ENCODE peak calls at places on chromosome 5, in five cellular contexts. B, X, U, K and G are unnamed samples. For H3K36me3, the result is how much of the 10 kb centered on the place peaks cover.

GRCh38 chr5:179318193-179318955 is 26.9 kb downstream of the ADAMTS2 start:
- DNase-seq in X (peak), K (no peak), U (no peak), B (no peak), G (no peak)

GRCh38 chr5:129410488-129410887 is 49.6 kb upstream of the ADAMTS19 start:
- DNase-seq in X (no peak), B (no peak), U (no peak), K (no peak), G (no peak)

GRCh38 chr5:32542216-32543059 is 42.9 kb upstream of the SUB1 start:
- DNase-seq in X (no peak), K (no peak), U (no peak), B (no peak), G (no peak)

GRCh38 chr5:127307868-127308267 is 17.3 kb downstream of the MEGF10 start:
- DNase-seq in U (no peak), X (no peak), B (no peak), K (no peak), G (no peak)

GRCh38 chr5:92518318-92518913 is 1062.6 kb downstream of the NR2F1-AS1 start:
- DNase-seq in K (peak), B (peak), X (no peak), U (no peak), G (peak)

GRCh38 chr5:112784726-112785125 is 47.0 kb downstream of the APC start:
- DNase-seq in K (no peak), B (no peak), U (no peak), X (no peak), G (no peak)

GRCh38 chr5:68419637-68420452 is 204.3 kb downstream of the PIK3R1 start:
- DNase-seq in K (peak), U (no peak), B (peak), X (no peak), G (peak)

GRCh38 chr5:308672-309271 is 12.7 kb upstream of the AHRR start:
- DNase-seq in K (peak), B (no peak), X (no peak), U (peak), G (peak)

GRCh38 chr5:8135742-8136141 is 266.8 kb downstream of the MTRR start:
- DNase-seq in K (no peak), X (no peak), B (no peak), U (no peak), G (no peak)

GRCh38 chr5:18985397-18985796 is 1002.6 kb downstream of the CDH18 start:
- DNase-seq in K (no peak), U (no peak), B (no peak), X (no peak), G (no peak)

GRCh38 chr5:30849801-30850370 is 343.6 kb upstream of the CDH6 start:
- DNase-seq in U (no peak), X (no peak), K (no peak), B (peak), G (no peak)

GRCh38 chr5:127406326-127407121 is 110.9 kb upstream of the PRRC1 start:
- DNase-seq in B (peak), K (no peak), X (no peak), U (no peak), G (no peak)

GRCh38 chr5:148391422-148391821 is 7.7 kb downstream of the FBXO38 start:
- DNase-seq in K (no peak), U (no peak), X (no peak), B (peak), G (no peak)

GRCh38 chr5:79255786-79256557 is 20.0 kb downstream of the JMY start:
- DNase-seq in X (no peak), K (peak), B (peak), U (no peak), G (no peak)
- TF ChIP-seq CTCF in X (peak), K (peak), B (peak), U (no peak), G (no peak)

GRCh38 chr5:176499273-176499672 is 37.9 kb downstream of the RNF44 start:
- DNase-seq in U (no peak), X (no peak), K (no peak), B (no peak), G (no peak)

GRCh38 chr5:176492431-176492830 is 44.2 kb downstream of the FAF2 start:
- DNase-seq in K (peak), X (no peak), U (no peak), B (no peak), G (no peak)

GRCh38 chr5:176500511-176500910 is 36.7 kb downstream of the RNF44 start:
- DNase-seq in U (no peak), K (no peak), X (no peak), B (no peak), G (no peak)

GRCh38 chr5:176501333-176501732 is 35.9 kb downstream of the RNF44 start:
- DNase-seq in X (no peak), K (no peak), U (no peak), B (no peak), G (no peak)

GRCh38 chr5:176497852-176498251 is 39.4 kb downstream of the RNF44 start:
- DNase-seq in X (no peak), B (no peak), K (no peak), U (no peak), G (no peak)
- H3K36me3 ChIP-seq in X (half or more), B (under half), K (half or more), U (under half), G (half or more)

GRCh38 chr5:14326035-14326909 is 183.1 kb downstream of the TRIO start:
- DNase-seq in B (peak), U (no peak), K (peak), X (no peak), G (no peak)
- TF ChIP-seq CTCF in B (peak), U (no peak), K (peak), X (peak), G (no peak)

GRCh38 chr5:54905942-54906537 is 79.4 kb downstream of the ESM1 start:
- DNase-seq in X (peak), U (peak), B (peak), K (peak), G (peak)

GRCh38 chr5:54905246-54905770 is 80.1 kb downstream of the ESM1 start:
- DNase-seq in U (no peak), B (no peak), K (no peak), X (no peak), G (no peak)

GRCh38 chr5:54904425-54904824 is 81.0 kb downstream of the ESM1 start:
- DNase-seq in U (no peak), X (no peak), K (no peak), B (peak), G (no peak)

GRCh38 chr5:54900906-54901725 is 84.3 kb downstream of the ESM1 start:
- DNase-seq in U (peak), B (no peak), K (no peak), X (no peak), G (no peak)

GRCh38 chr5:54902817-54903473 is 82.4 kb downstream of the ESM1 start:
- DNase-seq in K (no peak), X (no peak), U (no peak), B (no peak), G (no peak)
- H3K36me3 ChIP-seq in K (under half), X (under half), U (under half), B (under half), G (under half)

DNA sequence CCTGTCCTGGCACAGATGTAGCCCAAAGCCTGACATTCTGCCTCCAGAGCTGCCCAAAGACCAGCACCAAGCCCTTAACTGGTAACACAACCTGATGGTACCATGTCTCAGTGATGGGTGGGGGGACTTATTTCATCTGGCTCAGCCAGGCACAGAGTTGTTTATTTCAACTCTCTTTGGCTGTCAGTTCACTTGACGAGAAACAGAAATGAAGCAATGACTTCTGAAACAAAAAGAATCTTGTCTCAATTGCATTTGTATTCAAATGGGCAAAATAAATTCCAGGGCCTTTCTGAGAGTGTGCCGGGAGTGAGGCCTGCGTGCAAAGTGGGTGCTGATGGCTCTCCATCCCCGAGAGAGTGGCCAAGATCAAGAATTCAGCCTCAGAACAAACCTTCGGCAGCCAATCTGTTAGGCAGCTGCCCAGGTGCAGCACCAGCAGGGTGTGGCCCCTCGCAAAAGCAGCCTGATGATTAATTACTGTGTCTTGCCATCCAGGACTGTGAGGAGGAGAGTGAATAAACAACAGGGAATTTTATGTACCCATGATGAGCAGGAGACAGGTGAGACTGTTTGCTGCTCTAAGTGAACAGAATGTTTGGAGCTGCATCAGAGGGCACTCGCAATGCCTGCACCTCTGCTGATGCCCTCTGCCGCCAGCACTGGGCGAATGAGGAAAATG is 238.0 kb downstream of the HSPA4 start:
- DNase-seq in B (no peak), K (no peak), U (no peak), X (no peak), G (no peak)
- TF ChIP-seq CTCF in B (no peak), K (no peak), U (no peak), X (no peak), G (no peak)

GRCh38 chr5:96990102-96990501 is 54.2 kb downstream of the LNPEP start:
- DNase-seq in B (no peak), K (no peak), X (no peak), U (no peak), G (no peak)

GRCh38 chr5:96994493-96994892 is 58.6 kb downstream of the LNPEP start:
- DNase-seq in B (no peak), X (no peak), U (no peak), K (no peak), G (no peak)

GRCh38 chr5:96993760-96994159 is 57.9 kb downstream of the LNPEP start:
- DNase-seq in K (no peak), U (no peak), B (no peak), X (no peak), G (no peak)

GRCh38 chr5:96995419-96995818 is 59.5 kb downstream of the LNPEP start:
- DNase-seq in B (no peak), U (no peak), X (no peak), K (no peak), G (no peak)

DNA sequence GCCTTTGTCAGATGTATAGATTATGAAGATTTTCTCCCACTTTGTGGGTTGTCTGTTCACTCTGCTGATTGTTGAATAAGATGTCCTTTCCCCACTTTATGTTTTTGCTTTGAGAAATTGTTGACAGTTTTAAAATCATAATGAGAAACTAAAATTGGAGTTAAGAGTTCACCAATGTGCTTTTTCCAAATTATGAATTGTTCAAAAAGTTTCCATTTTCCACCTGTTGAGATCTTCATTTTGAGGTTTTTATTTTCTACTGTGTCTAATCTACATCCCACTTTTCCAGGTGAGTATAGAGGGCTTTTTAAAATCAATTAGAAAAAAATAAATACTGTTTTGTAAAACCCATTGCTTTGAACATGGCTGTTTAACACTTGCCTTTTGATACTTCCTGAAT is 55.8 kb downstream of the LNPEP start:
- DNase-seq in B (no peak), K (no peak), X (no peak), U (no peak), G (no peak)
- H3K36me3 ChIP-seq in B (under half), K (under half), X (half or more), U (under half), G (under half)

GRCh38 chr5:178194026-178194425 is 6.9 kb upstream of the GMCL2 start:
- DNase-seq in X (no peak), B (no peak), K (no peak), U (no peak), G (no peak)

GRCh38 chr5:178198706-178199105 is 5.6 kb upstream of the HNRNPAB start:
- DNase-seq in X (no peak), K (no peak), B (no peak), U (no peak), G (no peak)

GRCh38 chr5:178196413-178196812 is 7.9 kb upstream of the HNRNPAB start:
- DNase-seq in U (no peak), X (no peak), K (no peak), B (no peak), G (no peak)

GRCh38 chr5:178199581-178200434 is 4.5 kb upstream of the HNRNPAB start:
- DNase-seq in B (no peak), X (no peak), U (no peak), K (no peak), G (no peak)

GRCh38 chr5:178196986-178197385 is 7.3 kb upstream of the HNRNPAB start:
- DNase-seq in B (no peak), K (peak), X (no peak), U (no peak), G (peak)
- TF ChIP-seq CTCF in B (peak), K (peak), X (peak), U (no peak), G (peak)

GRCh38 chr5:134572811-134573210 is 47.3 kb downstream of the JADE2 start:
- DNase-seq in X (no peak), B (no peak), K (no peak), U (no peak), G (no peak)

GRCh38 chr5:134571703-134572405 is 46.4 kb downstream of the JADE2 start:
- DNase-seq in U (peak), K (no peak), B (no peak), X (no peak), G (no peak)

GRCh38 chr5:134576386-134577021 is 51.0 kb downstream of the JADE2 start:
- DNase-seq in K (peak), X (peak), B (no peak), U (peak), G (no peak)

GRCh38 chr5:134575316-134575715 is 49.8 kb downstream of the JADE2 start:
- DNase-seq in B (no peak), U (no peak), X (peak), K (no peak), G (no peak)

DNA sequence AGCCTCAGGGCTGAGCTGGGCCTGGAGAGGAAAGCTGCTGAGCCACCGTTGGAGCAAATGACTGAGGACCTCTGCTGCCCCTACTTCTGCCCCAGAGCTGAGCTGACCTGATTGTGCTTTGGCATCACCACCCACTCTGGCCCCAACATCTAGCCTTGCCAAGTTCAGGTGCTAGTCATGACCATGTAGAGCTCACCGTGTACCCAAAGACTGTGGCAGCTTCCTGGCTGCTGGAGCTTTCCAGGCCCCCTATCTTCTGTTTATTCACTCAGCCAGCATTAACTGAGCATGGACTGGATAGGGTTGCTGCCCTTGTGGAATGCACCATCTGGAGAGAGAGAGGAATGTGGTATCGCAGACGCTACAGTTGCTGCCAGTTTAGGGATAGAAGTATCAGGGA is 49.1 kb downstream of the JADE2 start:
- DNase-seq in X (peak), B (no peak), U (no peak), K (no peak), G (peak)
- H3K36me3 ChIP-seq in X (half or more), B (under half), U (under half), K (half or more), G (half or more)

GRCh38 chr5:138725153-138725884 is 27.9 kb upstream of the CTNNA1 start:
- DNase-seq in B (peak), X (peak), U (peak), K (peak), G (peak)
- TF ChIP-seq CTCF in B (peak), X (peak), U (no peak), K (no peak), G (peak)